ENCODE peak calls at places on chromosomes 12 and 14, in seven cellular contexts. F is lower lobe of right lung, I is H9, D is stomach, U is endothelial cell, V is psoas muscle, Z is upper lobe of left lung. K is an unnamed sample.

GRCh38 chr12:48180857-48181495 is 2.5 kb upstream of the CCDC184 start:
- DNase-seq in D (no peak), F (no peak), U (no peak), Z (no peak), V (no peak), I (no peak), K (no peak)

GRCh38 chr12:90010089-90010488 is 301.5 kb upstream of the ATP2B1 start:
- DNase-seq in I (peak), D (no peak), V (no peak), Z (no peak), F (no peak), U (no peak), K (no peak)

GRCh38 chr12:11693068-11693467 is 43.6 kb downstream of the ETV6 start:
- DNase-seq in Z (no peak), D (no peak), F (no peak), U (no peak), V (no peak), I (no peak), K (no peak)

GRCh38 chr14:35368583-35368982 is 36.0 kb downstream of the NFKBIA start:
- DNase-seq in V (no peak), U (no peak), Z (peak), I (no peak), D (no peak), F (peak), K (no peak)

GRCh38 chr14:34426313-34427295 is 35.4 kb downstream of the SPTSSA start:
- DNase-seq in F (no peak), U (no peak), Z (no peak), V (no peak), D (peak), I (no peak), K (no peak)

GRCh38 chr14:99350751-99351150 is 78.8 kb upstream of the BCL11B start:
- DNase-seq in I (no peak), D (no peak), Z (peak), U (no peak), V (no peak), F (no peak), K (no peak)

GRCh38 chr12:32921397-32921796 is 24.8 kb upstream of the PKP2 start:
- DNase-seq in Z (no peak), D (no peak), F (no peak), V (no peak), U (no peak), I (no peak), K (no peak)

GRCh38 chr14:91453744-91454143 is 36.1 kb upstream of the CCDC88C start:
- DNase-seq in F (no peak), Z (no peak), V (no peak), I (no peak), U (no peak), D (peak), K (no peak)

GRCh38 chr14:57227083-57227482 is 41.6 kb downstream of the EXOC5 start:
- DNase-seq in D (no peak), I (no peak), V (no peak), F (no peak), Z (no peak), U (no peak), K (no peak)

GRCh38 chr12:115023279-115023678 is 339.3 kb upstream of the TBX3 start:
- DNase-seq in I (no peak), Z (no peak), U (no peak), F (no peak), V (no peak), D (no peak), K (no peak)

GRCh38 chr14:93648440-93649168 is 139.7 kb downstream of the PRIMA1 start:
- DNase-seq in Z (no peak), F (no peak), V (no peak), U (peak), I (peak), D (no peak), K (no peak)

GRCh38 chr12:41277019-41277770 is 89.1 kb downstream of the PDZRN4 start:
- DNase-seq in F (no peak), I (no peak), Z (no peak), U (peak), V (no peak), D (no peak), K (no peak)

GRCh38 chr12:2387051-2387834 is 334.5 kb downstream of the CACNA1C start:
- DNase-seq in Z (no peak), U (no peak), F (no peak), I (peak), V (no peak), D (no peak), K (no peak)

GRCh38 chr14:82657186-82657675 is 1123.6 kb upstream of the SEL1L start:
- DNase-seq in U (no peak), V (no peak), F (no peak), D (no peak), I (no peak), Z (no peak), K (no peak)

GRCh38 chr12:2244013-2244861 is 191.4 kb downstream of the CACNA1C start:
- DNase-seq in V (no peak), U (no peak), D (no peak), I (peak), F (no peak), Z (no peak), K (no peak)

GRCh38 chr12:57063991-57064725 is 14.2 kb upstream of the MYO1A start:
- DNase-seq in U (no peak), D (no peak), F (no peak), Z (no peak), I (no peak), V (no peak), K (no peak)

GRCh38 chr12:118183711-118184110 is 47.8 kb downstream of the PEBP1 start:
- DNase-seq in V (no peak), Z (no peak), I (no peak), D (no peak), F (no peak), U (no peak), K (no peak)

GRCh38 chr12:116153983-116154382 is 123.5 kb downstream of the MED13L start:
- DNase-seq in I (no peak), Z (no peak), V (no peak), U (no peak), F (no peak), D (no peak), K (no peak)

GRCh38 chr12:26473291-26473690 is 277.9 kb downstream of the SSPN start:
- DNase-seq in D (no peak), I (no peak), Z (no peak), V (no peak), F (no peak), U (no peak), K (no peak)

GRCh38 chr14:95226801-95227200 is 69.5 kb upstream of the DICER1 start:
- DNase-seq in Z (no peak), U (no peak), V (no peak), I (no peak), D (no peak), F (no peak), K (no peak)

GRCh38 chr12:3363608-3364007 is 127.4 kb upstream of the PRMT8 start:
- DNase-seq in U (no peak), V (no peak), Z (no peak), F (no peak), D (no peak), I (peak), K (no peak)

GRCh38 chr14:94888108-94888507 is 118.2 kb upstream of the GSC start:
- DNase-seq in V (no peak), U (no peak), D (peak), I (no peak), Z (no peak), F (no peak), K (no peak)

GRCh38 chr12:23659151-23659550 is 290.3 kb downstream of the SOX5 start:
- DNase-seq in V (no peak), I (no peak), F (no peak), D (no peak), Z (no peak), U (no peak), K (no peak)

GRCh38 chr12:53670308-53670707 is 5.6 kb downstream of the ATP5MC2 start:
- DNase-seq in D (no peak), Z (no peak), V (no peak), I (no peak), U (no peak), F (no peak), K (no peak)

GRCh38 chr14:55467307-55467706 is 26.9 kb upstream of the TBPL2 start:
- DNase-seq in F (no peak), D (no peak), U (no peak), Z (no peak), V (no peak), I (no peak), K (no peak)

GRCh38 chr12:127594351-127594970 is 672.5 kb upstream of the TMEM132C start:
- DNase-seq in F (no peak), Z (no peak), U (no peak), D (no peak), I (peak), V (no peak), K (no peak)

GRCh38 chr12:23525450-23526072 is 423.9 kb downstream of the SOX5 start:
- DNase-seq in I (no peak), U (no peak), F (no peak), D (no peak), Z (no peak), V (no peak), K (no peak)

DNA sequence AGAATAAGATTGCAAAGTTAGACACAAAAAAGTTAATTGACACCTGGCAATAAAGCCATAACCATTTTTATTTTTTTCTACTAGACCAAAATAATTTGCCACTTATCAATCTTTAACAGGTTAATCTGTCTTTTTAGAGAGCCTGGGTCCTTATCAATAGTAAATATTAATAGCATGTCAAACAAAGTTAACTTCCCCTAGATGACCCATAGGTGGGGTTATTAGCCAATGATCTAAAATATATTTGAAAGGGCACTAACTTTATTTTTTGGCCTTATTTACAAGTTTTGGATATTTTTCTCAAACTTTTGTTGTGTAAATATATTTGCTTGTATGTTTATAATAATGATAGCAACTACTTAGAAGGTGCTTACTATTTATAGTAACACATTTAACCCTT is 3.9 kb downstream of the ANKRD33 start:
- DNase-seq in F (no peak), U (no peak), Z (no peak), I (no peak), D (no peak), V (no peak), K (no peak)
- TF ChIP-seq CTCF in F (peak), U (peak), Z (peak), I (peak), D (no peak), V (peak), K (peak)

DNA sequence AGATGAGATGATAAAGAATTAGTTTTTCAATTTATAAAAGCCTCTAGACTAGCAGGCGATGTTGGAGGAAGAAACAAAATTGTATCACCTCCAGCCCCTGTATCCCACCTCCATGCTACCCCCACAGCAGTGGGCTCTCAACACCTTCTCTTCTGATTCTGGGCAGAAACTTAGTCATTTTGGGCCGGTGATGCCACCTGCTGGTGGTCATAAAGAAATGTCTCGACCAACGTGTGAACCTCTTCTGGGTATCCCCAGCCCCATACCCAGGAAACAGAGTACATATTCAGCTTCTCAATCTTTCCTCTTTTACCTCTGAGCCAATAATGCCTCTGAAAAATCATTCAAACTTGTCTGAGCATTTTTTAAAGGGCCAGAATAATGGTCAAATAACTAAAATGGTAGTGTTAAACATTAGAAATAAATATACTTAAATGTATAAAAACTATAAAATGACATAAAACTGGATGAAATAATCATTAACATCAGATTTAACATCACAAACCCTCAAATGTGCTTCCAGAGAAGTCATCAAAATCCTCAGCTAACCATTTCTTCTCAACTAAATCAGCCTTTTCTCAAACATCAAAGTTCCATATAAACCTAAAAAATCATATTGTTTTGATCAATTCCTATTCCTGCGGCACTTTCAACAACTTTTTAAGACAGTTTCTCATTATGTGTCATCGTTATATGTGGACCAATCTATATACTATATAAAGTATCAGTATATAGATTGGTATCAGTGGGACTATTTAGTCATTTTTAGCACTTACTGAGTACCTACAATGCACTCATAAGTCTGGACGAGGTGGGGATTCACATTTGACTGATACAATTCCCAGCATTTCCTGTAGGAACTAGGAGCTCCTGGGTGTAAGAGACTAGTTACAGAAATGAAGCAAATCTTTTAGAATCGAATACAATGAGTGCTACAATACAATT is 69.4 kb downstream of the ATXN2 start:
- DNase-seq in I (peak), U (peak), Z (no peak), F (no peak), D (peak), V (no peak), K (peak)
- TF ChIP-seq CTCF in I (peak), U (peak), Z (peak), F (peak), D (no peak), V (peak), K (peak)

DNA sequence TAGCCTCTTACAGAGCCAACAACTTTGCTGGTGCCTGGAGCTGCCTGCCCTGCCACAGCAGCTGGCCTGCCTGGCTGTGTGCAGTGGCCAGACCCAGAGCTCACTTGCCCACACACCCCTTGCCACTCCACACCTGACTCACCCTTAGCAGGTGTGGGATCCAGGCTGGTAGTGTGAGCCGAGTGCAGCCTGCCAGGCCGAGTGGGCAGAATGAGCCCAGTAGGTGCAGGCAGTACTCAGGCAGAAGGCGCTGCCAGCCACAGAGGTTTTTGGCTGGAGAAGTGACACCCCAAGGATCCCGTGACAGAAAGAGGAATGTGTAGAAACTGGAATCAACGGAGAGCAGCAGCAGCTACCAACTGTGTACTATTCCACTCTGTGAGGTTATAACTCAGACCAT is 29.8 kb upstream of the PYGL start:
- DNase-seq in V (peak), U (no peak), F (no peak), Z (peak), D (no peak), I (no peak), K (no peak)
- TF ChIP-seq CTCF in V (no peak), U (no peak), F (no peak), Z (no peak), D (no peak), I (no peak), K (no peak)

GRCh38 chr14:20934148-20934762 is 21.0 kb upstream of the RNASE2 start:
- DNase-seq in F (peak), V (peak), D (peak), I (peak), U (peak), Z (peak), K (no peak)
- TF ChIP-seq CTCF in F (peak), V (peak), D (no peak), I (peak), U (peak), Z (peak), K (peak)

GRCh38 chr12:65302891-65303290 is 24.4 kb downstream of the MSRB3 start:
- DNase-seq in F (no peak), U (no peak), D (no peak), V (no peak), I (no peak), Z (no peak), K (no peak)

GRCh38 chr12:65296503-65297265 is 18.2 kb downstream of the MSRB3 start:
- DNase-seq in I (no peak), D (no peak), F (no peak), V (no peak), U (no peak), Z (no peak), K (no peak)

GRCh38 chr12:65305346-65305950 is 27.0 kb downstream of the MSRB3 start:
- DNase-seq in Z (no peak), U (no peak), D (no peak), V (no peak), F (no peak), I (no peak), K (no peak)

GRCh38 chr12:65300067-65300466 is 21.6 kb downstream of the MSRB3 start:
- DNase-seq in Z (no peak), I (no peak), D (no peak), V (no peak), F (no peak), U (no peak), K (no peak)

GRCh38 chr12:65300679-65301349 is 22.3 kb downstream of the MSRB3 start:
- DNase-seq in F (no peak), V (no peak), U (peak), D (no peak), I (peak), Z (no peak), K (no peak)
- TF ChIP-seq CTCF in F (peak), V (peak), U (peak), D (no peak), I (peak), Z (no peak), K (peak)

GRCh38 chr14:21673718-21674117 is at the start of gene OR4E1:
- DNase-seq in U (no peak), Z (no peak), V (no peak), I (no peak), D (no peak), F (no peak), K (no peak)
- TF ChIP-seq CTCF in U (no peak), Z (no peak), V (no peak), I (no peak), D (no peak), F (no peak), K (no peak)

GRCh38 chr12:108702534-108702933 is 28.8 kb downstream of the CORO1C start:
- DNase-seq in I (no peak), Z (no peak), U (no peak), F (no peak), V (no peak), D (no peak), K (no peak)

GRCh38 chr12:108700833-108701450 is 30.4 kb downstream of the CORO1C start:
- DNase-seq in D (no peak), U (no peak), Z (no peak), V (no peak), F (no peak), I (no peak), K (no peak)

GRCh38 chr12:108701779-108702435 is 29.4 kb downstream of the CORO1C start:
- DNase-seq in F (no peak), Z (no peak), D (no peak), U (no peak), I (no peak), V (no peak), K (no peak)

GRCh38 chr12:108697905-108698304 is 33.4 kb downstream of the CORO1C start:
- DNase-seq in Z (no peak), F (no peak), D (no peak), V (no peak), U (no peak), I (no peak), K (no peak)

DNA sequence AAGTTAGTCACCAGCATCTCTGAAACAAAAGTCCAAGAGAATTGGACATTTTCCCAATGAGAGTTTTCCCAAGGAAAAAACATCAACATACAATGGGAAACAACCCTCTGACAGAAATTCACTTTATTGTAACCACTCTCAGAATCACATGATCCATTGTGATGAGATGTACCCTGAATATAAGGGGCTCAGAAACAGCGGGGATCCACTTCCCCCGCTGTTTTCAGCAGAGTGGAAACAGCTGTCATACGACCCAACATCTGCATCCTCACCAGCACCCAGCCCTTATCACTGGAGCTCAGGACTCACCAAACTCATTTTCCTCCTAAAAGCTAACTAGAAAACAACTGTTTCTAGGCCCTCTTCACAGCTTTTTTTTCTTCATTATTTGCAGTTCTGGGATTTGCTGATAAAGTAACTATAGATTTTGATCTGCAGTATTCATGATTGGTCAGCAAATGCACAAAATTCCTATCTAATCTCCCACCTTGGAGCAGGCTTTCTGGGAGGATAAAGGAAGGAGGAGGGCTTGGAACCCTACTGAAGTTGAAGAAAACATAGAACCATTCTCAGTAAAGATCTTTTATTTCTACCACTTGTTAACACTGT is 31.3 kb downstream of the CORO1C start:
- DNase-seq in D (no peak), Z (no peak), U (peak), V (no peak), I (no peak), F (no peak), K (no peak)
- TF ChIP-seq CTCF in D (no peak), Z (no peak), U (no peak), V (no peak), I (no peak), F (no peak), K (no peak)

GRCh38 chr12:39000370-39000769 is 95.0 kb upstream of the CPNE8 start:
- DNase-seq in D (no peak), I (no peak), U (no peak), F (no peak), V (no peak), Z (no peak), K (no peak)

GRCh38 chr12:39005671-39006070 is 100.3 kb upstream of the CPNE8 start:
- DNase-seq in I (no peak), V (no peak), D (no peak), F (no peak), Z (no peak), U (no peak), K (no peak)

GRCh38 chr12:38998887-38999482 is 93.6 kb upstream of the CPNE8 start:
- DNase-seq in F (no peak), I (no peak), U (no peak), D (no peak), V (no peak), Z (no peak), K (no peak)

GRCh38 chr12:39006286-39006685 is 100.9 kb upstream of the CPNE8 start:
- DNase-seq in V (no peak), D (no peak), Z (no peak), F (no peak), I (no peak), U (no peak), K (no peak)

DNA sequence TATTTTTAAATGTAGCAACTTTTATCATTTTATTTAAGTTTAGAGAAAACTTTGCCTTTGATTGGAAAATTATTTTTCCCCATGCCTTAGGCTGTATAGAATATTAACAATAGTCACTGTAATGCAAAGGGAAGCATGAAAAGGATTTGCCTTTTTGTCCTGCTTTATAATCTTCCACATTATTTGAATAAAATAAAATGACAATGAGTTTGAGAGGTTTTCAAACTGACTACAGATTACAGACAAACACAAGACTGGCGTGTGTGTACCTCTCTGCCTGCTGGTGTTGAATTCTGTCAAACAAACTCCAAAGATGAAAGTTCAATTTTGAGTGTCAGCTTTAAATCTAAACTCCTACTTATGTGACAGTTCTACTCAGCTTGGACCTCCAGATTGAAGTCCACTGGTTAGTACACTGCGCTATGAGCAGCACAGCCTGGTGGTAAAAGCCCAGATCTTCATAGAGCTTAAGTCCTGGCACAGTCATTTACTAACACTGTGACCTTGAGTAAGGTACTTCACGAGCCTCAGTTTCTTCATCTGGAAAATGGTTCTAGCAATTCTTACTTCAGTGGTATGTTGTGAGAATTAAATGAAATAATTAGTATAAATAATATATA is 98.3 kb upstream of the CPNE8 start:
- DNase-seq in I (no peak), Z (no peak), F (no peak), D (no peak), U (no peak), V (no peak), K (no peak)
- TF ChIP-seq CTCF in I (no peak), Z (no peak), F (no peak), D (no peak), U (no peak), V (no peak), K (no peak)